ENCODE peak calls at places on chromosome 22, in ten cellular contexts. U is vagina, I is RWPE1, F is PC-9, M is HCT116, C is H9, O is GM20000, G is tibial nerve, X is astrocyte of the spinal cord, S is cardiac fibroblast. N is an unnamed sample.

GRCh38 chr22:44497218-44497903 is 672 bp downstream of the RTL6 start:
- DNase-seq in I (peak; percentile 8), S (peak; percentile 42), M (no peak), U (no peak), X (peak; percentile 29), F (no peak), O (no peak), C (no peak), G (no peak), N (peak; percentile 12)

GRCh38 chr22:40363059-40363458 is 7.3 kb upstream of the SGSM3 start:
- DNase-seq in C (no peak), S (no peak), M (no peak), U (no peak), G (no peak), X (peak; percentile 67), O (no peak), I (no peak), F (no peak), N (no peak)

GRCh38 chr22:39253427-39254070 is 8.8 kb upstream of the PDGFB start:
- DNase-seq in C (no peak), O (peak; percentile 69), U (no peak), M (peak; percentile 73), F (peak; percentile 86), G (peak; percentile 45), S (peak; percentile 75), I (peak; percentile 87), X (peak; percentile 86), N (peak; percentile 78)

GRCh38 chr22:40107244-40107643 is 70.5 kb upstream of the TNRC6B start:
- DNase-seq in U (no peak), G (no peak), C (no peak), O (peak; percentile 45), F (no peak), X (no peak), I (peak; percentile 14), S (peak; percentile 5), M (no peak), N (no peak)

GRCh38 chr22:48516571-48516970 is 1311.1 kb downstream of the BRD1 start:
- DNase-seq in U (no peak), I (no peak), G (no peak), X (no peak), M (no peak), F (no peak), S (no peak), C (no peak), O (no peak), N (no peak)

GRCh38 chr22:44673406-44673805 is 28.6 kb upstream of the PRR5 start:
- DNase-seq in X (no peak), U (no peak), C (no peak), G (no peak), M (no peak), S (no peak), O (no peak), I (no peak), F (no peak), N (no peak)

GRCh38 chr22:44361391-44362126 is 48.8 kb upstream of the SHISAL1 start:
- DNase-seq in M (no peak), C (no peak), S (no peak), I (peak; percentile 38), O (no peak), U (no peak), F (peak; percentile 99), X (no peak), G (no peak), N (peak; percentile 17)

GRCh38 chr22:43338766-43339345 is 4.3 kb downstream of the SCUBE1 start:
- DNase-seq in S (no peak), C (no peak), I (no peak), O (no peak), U (no peak), F (no peak), X (no peak), M (no peak), G (peak; percentile 17), N (no peak)

GRCh38 chr22:26364066-26365015 is 64.7 kb upstream of the ASPHD2 start:
- DNase-seq in O (peak; percentile 60), S (peak; percentile 88), C (peak; percentile 91), M (peak; percentile 79), X (peak; percentile 76), I (peak; percentile 51), F (peak; percentile 55), G (peak; percentile 58), U (no peak), N (peak; percentile 70)

GRCh38 chr22:48507595-48508350 is 1319.9 kb downstream of the BRD1 start:
- DNase-seq in C (no peak), M (no peak), I (no peak), F (peak; percentile 15), O (no peak), U (no peak), G (no peak), X (no peak), S (no peak), N (no peak)

GRCh38 chr22:32652609-32653008 is 148.9 kb upstream of the TIMP3 start:
- DNase-seq in I (no peak), G (no peak), S (no peak), X (no peak), U (no peak), O (no peak), F (no peak), M (no peak), C (no peak), N (no peak)

GRCh38 chr22:47144791-47145425 is 382.5 kb downstream of the TBC1D22A start:
- DNase-seq in G (no peak), X (no peak), C (no peak), S (no peak), O (no peak), I (no peak), F (no peak), U (no peak), M (no peak), N (no peak)

GRCh38 chr22:37499006-37499707 is 13.0 kb upstream of the MFNG start:
- DNase-seq in G (no peak), O (no peak), F (no peak), I (no peak), C (no peak), U (no peak), S (no peak), M (no peak), X (peak; percentile 49), N (no peak)

GRCh38 chr22:29635734-29636357 is 32.4 kb downstream of the NF2 start:
- DNase-seq in M (peak; percentile 34), I (peak; percentile 30), U (no peak), G (no peak), X (peak; percentile 72), S (peak; percentile 76), O (peak; percentile 47), F (peak; percentile 71), C (no peak), N (peak; percentile 11)

GRCh38 chr22:36334081-36334831 is 53.5 kb downstream of the MYH9 start:
- DNase-seq in F (no peak), U (no peak), M (no peak), G (no peak), O (no peak), C (peak; percentile 79), X (no peak), S (no peak), I (no peak), N (no peak)
- TF ChIP-seq CTCF in F (no peak), U (no peak), M (peak; percentile 54), G (no peak), O (no peak), C (peak; percentile 57), X (peak; percentile 40), S (peak; percentile 23), I (no peak), N (no peak)

DNA sequence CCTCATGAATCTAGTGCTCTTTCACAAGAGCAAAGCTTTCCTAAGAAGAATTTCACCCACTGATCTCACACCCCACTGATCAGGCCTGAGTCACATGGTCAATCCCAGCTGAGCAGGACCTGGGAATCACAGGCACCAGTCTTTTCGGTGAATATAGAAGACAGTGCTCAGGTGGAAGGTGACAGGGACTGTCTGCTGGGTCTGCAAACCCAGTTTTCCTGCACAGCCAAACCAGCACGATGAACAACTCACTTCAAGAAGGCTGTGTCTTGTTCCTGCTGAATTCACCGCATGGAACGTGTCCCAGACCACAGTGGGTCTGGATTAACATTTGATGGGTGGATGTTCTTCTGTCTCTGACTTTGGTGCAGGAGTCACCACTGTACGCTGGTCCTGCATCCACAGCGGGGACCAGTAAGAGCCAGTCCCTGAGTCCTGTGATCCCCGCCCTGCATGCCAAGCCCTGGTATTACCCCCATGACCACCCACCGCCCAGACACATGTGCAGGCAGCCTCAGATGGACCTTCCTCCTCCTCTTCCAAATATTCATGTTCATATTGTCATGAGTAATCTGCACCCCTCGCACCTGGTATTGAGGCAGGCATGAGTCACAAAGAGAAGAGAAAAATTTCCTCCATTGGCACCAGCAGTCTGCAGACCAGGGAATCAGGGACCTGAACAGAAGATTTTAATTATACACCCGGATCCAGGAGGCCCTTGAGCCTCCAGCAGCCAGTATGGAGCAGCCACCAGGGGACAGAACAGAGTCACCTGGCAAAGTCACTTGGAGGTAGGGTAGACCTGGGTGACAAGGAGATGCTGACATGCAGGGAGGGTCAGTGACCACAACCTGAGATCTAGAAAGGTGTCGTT is 8.6 kb upstream of the IGLL5 start:
- DNase-seq in F (no peak), M (no peak), I (no peak), S (no peak), U (peak; percentile 43), O (no peak), C (no peak), G (no peak), X (no peak), N (no peak)
- TF ChIP-seq CTCF in F (no peak), M (peak; percentile 25), I (no peak), S (no peak), U (no peak), O (peak; percentile 18), C (no peak), G (no peak), X (no peak), N (no peak)

DNA sequence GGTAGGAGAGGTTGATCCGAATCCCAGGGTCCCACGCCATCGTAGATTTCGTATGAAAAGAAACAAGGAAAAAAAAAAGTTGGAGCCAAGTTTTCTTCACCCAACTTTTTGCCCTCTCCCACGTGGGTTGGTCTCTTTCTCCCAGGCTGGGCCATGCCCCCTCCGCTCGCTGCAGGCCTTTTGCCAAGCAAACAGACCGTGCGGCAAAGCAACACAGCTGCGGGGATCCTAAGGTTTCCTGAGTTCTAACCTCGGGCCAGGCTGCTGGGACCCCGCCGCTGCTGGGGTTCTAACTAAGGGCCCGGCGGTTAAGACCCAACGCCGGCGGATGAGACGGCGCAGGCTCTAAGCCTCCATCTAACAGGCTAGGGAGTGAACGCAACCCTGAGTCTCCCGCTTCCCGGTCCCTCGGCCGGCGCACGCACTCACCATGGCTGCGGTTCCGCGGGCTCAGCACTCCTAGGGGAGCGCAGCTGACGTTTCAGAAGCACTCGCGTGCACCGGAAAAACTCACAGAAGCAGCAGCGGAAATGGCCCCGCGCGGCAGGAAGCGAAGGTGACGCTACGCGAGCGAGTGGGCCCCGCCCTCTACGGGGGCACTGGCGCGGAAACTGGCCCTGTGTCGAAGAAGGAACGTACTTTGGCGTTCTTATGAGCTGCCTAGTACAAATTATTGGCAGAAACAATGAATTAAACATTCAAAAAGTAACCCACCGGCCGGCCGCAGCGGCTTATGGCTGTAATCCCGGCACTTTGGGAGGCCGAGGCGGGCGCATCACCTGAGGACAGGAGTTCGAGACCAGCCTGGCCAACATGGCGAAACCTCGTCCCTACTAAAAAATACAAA is at the start of gene SNU13:
- DNase-seq in M (peak; percentile 77), X (peak; percentile 91), I (peak; percentile 78), C (peak; percentile 88), S (peak; percentile 94), U (no peak), G (peak; percentile 84), O (peak; percentile 91), F (peak; percentile 92), N (peak; percentile 91)
- TF ChIP-seq CTCF in M (no peak), X (no peak), I (no peak), C (no peak), S (no peak), U (no peak), G (peak; percentile 56), O (no peak), F (no peak), N (no peak)

GRCh38 chr22:27990879-27991278 is 71.8 kb upstream of the PITPNB start:
- DNase-seq in X (peak; percentile 42), S (peak; percentile 58), G (peak; percentile 67), F (no peak), U (no peak), I (no peak), O (peak; percentile 71), M (peak; percentile 32), C (peak; percentile 89), N (peak; percentile 45)
- TF ChIP-seq CTCF in X (peak; percentile 61), S (peak; percentile 68), G (peak; percentile 66), F (no peak), U (peak; percentile 25), I (no peak), O (peak; percentile 50), M (peak; percentile 67), C (peak; percentile 78), N (peak; percentile 22)

N was measured in Calu3.